ENCODE peak calls at places on chromosomes 11 and 22, in six cellular contexts. U is H7, S is NCI-H1092, O is ascending aorta, J is head of caudate nucleus, I is ELR. T is an unnamed sample.

GRCh38 chr11:67302571-67303131 is 679 bp upstream of the SSH3 start:
- DNase-seq in S (no peak), J (no peak), O (peak; percentile 66), I (peak; percentile 42), U (peak; percentile 89), T (peak; percentile 42)

GRCh38 chr11:44766112-44766971 is 39.6 kb downstream of the TSPAN18 start:
- DNase-seq in O (peak; percentile 85), U (peak; percentile 22), I (peak; percentile 44), S (peak; percentile 17), J (no peak), T (no peak)

GRCh38 chr11:68828155-68828931 is 13.4 kb downstream of the CPT1A start:
- DNase-seq in S (no peak), O (no peak), I (no peak), J (no peak), U (no peak), T (no peak)

GRCh38 chr11:68933605-68934320 is 30.1 kb downstream of the IGHMBP2 start:
- DNase-seq in O (no peak), I (no peak), U (peak; percentile 50), J (no peak), S (no peak), T (no peak)

GRCh38 chr11:31001432-31001831 is 368.1 kb downstream of the DCDC1 start:
- DNase-seq in U (no peak), J (no peak), O (no peak), S (no peak), I (no peak), T (no peak)

GRCh38 chr11:25225078-25225477 is 728.2 kb downstream of the LUZP2 start:
- DNase-seq in I (no peak), U (no peak), O (no peak), S (no peak), J (no peak), T (no peak)

GRCh38 chr11:66277475-66278391 is at the start of gene CNIH2:
- DNase-seq in O (no peak), U (peak; percentile 98), S (peak; percentile 33), J (no peak), I (peak; percentile 45), T (peak; percentile 29)

GRCh38 chr22:25702046-25702445 is 39.9 kb upstream of the MYO18B start:
- DNase-seq in J (no peak), U (no peak), I (peak; percentile 47), S (no peak), O (no peak), T (no peak)

GRCh38 chr11:66636411-66636810 is 2.1 kb upstream of the RBM4 start:
- DNase-seq in U (no peak), O (no peak), J (no peak), I (no peak), S (no peak), T (no peak)

GRCh38 chr11:15117751-15118150 is 3.0 kb downstream of the INSC start:
- DNase-seq in I (no peak), J (no peak), O (no peak), S (no peak), U (no peak), T (no peak)

GRCh38 chr22:45163074-45163416 is 680 bp upstream of the NUP50 start:
- DNase-seq in S (no peak), O (no peak), J (no peak), U (no peak), I (peak; percentile 50), T (no peak)

GRCh38 chr11:1670928-1671371 is 26.0 kb upstream of the KRTAP5-6 start:
- DNase-seq in I (no peak), S (no peak), U (peak; percentile 48), J (no peak), O (no peak), T (no peak)

GRCh38 chr22:45576730-45577464 is 74.2 kb downstream of the FBLN1 start:
- DNase-seq in S (no peak), J (no peak), O (no peak), U (peak; percentile 20), I (no peak), T (no peak)

GRCh38 chr22:47218671-47219070 is 456.2 kb downstream of the TBC1D22A start:
- DNase-seq in O (peak; percentile 24), S (no peak), U (no peak), I (no peak), J (no peak), T (no peak)

T was measured in NCI-H774.